ENCODE peak calls at places on chromosomes 6 and 20, in six cellular contexts. One of them, this sample, is unnamed.

GRCh38 chr6:28269492-28269891 is 2.5 kb downstream of the ZSCAN26 start:
- ATAC-seq in upper lobe of left lung: no peak
- ATAC-seq in A549: no peak
- ATAC-seq in K562: peak; percentile 27
- ATAC-seq in HepG2: no peak
- ATAC-seq in GM12878: no peak
- ATAC-seq in this sample: no peak

GRCh38 chr6:13711384-13711725 is 280 bp downstream of the RANBP9 start:
- ATAC-seq in HepG2: peak; percentile 48
- ATAC-seq in upper lobe of left lung: peak; percentile 71
- ATAC-seq in GM12878: peak; percentile 43
- ATAC-seq in A549: peak; percentile 83
- ATAC-seq in K562: peak; percentile 45
- ATAC-seq in this sample: peak; percentile 61

GRCh38 chr20:62822788-62823651 is 6.2 kb downstream of the COL9A3 start:
- ATAC-seq in K562: peak; percentile 89
- ATAC-seq in HepG2: peak; percentile 61
- ATAC-seq in A549: peak; percentile 51
- ATAC-seq in GM12878: peak; percentile 88
- ATAC-seq in upper lobe of left lung: no peak
- ATAC-seq in this sample: no peak

GRCh38 chr20:35662541-35662940 is 2.2 kb downstream of the CPNE1 start:
- ATAC-seq in K562: no peak
- ATAC-seq in A549: no peak
- ATAC-seq in HepG2: no peak
- ATAC-seq in GM12878: no peak
- ATAC-seq in upper lobe of left lung: no peak
- ATAC-seq in this sample: no peak

GRCh38 chr6:15359335-15359862 is 113.5 kb downstream of the JARID2 start:
- ATAC-seq in HepG2: no peak
- ATAC-seq in A549: no peak
- ATAC-seq in GM12878: peak; percentile 75
- ATAC-seq in upper lobe of left lung: no peak
- ATAC-seq in K562: no peak
- ATAC-seq in this sample: no peak

GRCh38 chr6:34475167-34476047 is 9.5 kb downstream of the PACSIN1 start:
- ATAC-seq in HepG2: no peak
- ATAC-seq in K562: peak; percentile 24
- ATAC-seq in upper lobe of left lung: no peak
- ATAC-seq in A549: no peak
- ATAC-seq in GM12878: no peak
- ATAC-seq in this sample: no peak

GRCh38 chr6:81606965-81607381 is 145.5 kb downstream of the TENT5A start:
- ATAC-seq in upper lobe of left lung: no peak
- ATAC-seq in A549: no peak
- ATAC-seq in K562: no peak
- ATAC-seq in HepG2: no peak
- ATAC-seq in GM12878: no peak
- ATAC-seq in this sample: no peak

GRCh38 chr6:52546192-52546591 is 30.7 kb downstream of the TRAM2 start:
- ATAC-seq in A549: no peak
- ATAC-seq in GM12878: peak; percentile 88
- ATAC-seq in upper lobe of left lung: no peak
- ATAC-seq in K562: no peak
- ATAC-seq in HepG2: no peak
- ATAC-seq in this sample: no peak

GRCh38 chr20:32621071-32621913 is 36.2 kb upstream of the NOL4L start:
- ATAC-seq in HepG2: no peak
- ATAC-seq in upper lobe of left lung: no peak
- ATAC-seq in GM12878: no peak
- ATAC-seq in K562: peak; percentile 83
- ATAC-seq in A549: no peak
- ATAC-seq in this sample: peak; percentile 66

GRCh38 chr20:58001381-58001780 is 227.1 kb downstream of the ANKRD60 start:
- ATAC-seq in A549: no peak
- ATAC-seq in GM12878: no peak
- ATAC-seq in upper lobe of left lung: peak; percentile 34
- ATAC-seq in K562: no peak
- ATAC-seq in HepG2: peak; percentile 37
- ATAC-seq in this sample: peak; percentile 24

GRCh38 chr6:17281100-17281496 is at the start of gene RBM24:
- ATAC-seq in K562: no peak
- ATAC-seq in HepG2: peak; percentile 79
- ATAC-seq in upper lobe of left lung: peak; percentile 79
- ATAC-seq in GM12878: no peak
- ATAC-seq in A549: peak; percentile 78
- ATAC-seq in this sample: peak; percentile 69

GRCh38 chr20:43541214-43541613 is 17.6 kb upstream of the SGK2 start:
- ATAC-seq in A549: no peak
- ATAC-seq in HepG2: no peak
- ATAC-seq in GM12878: no peak
- ATAC-seq in K562: no peak
- ATAC-seq in upper lobe of left lung: no peak
- ATAC-seq in this sample: no peak

GRCh38 chr6:152981989-152982767 is 663 bp downstream of the FBXO5 start:
- ATAC-seq in GM12878: peak; percentile 2
- ATAC-seq in K562: peak; percentile 26
- ATAC-seq in upper lobe of left lung: no peak
- ATAC-seq in A549: peak; percentile 26
- ATAC-seq in HepG2: peak; percentile 10
- ATAC-seq in this sample: no peak

GRCh38 chr20:36030143-36030542 is 61.8 kb downstream of the CNBD2 start:
- ATAC-seq in HepG2: no peak
- ATAC-seq in GM12878: no peak
- ATAC-seq in K562: no peak
- ATAC-seq in upper lobe of left lung: no peak
- ATAC-seq in A549: peak; percentile 10
- ATAC-seq in this sample: no peak

GRCh38 chr6:138105880-138106664 is 1.1 kb downstream of the PERP start:
- ATAC-seq in GM12878: no peak
- ATAC-seq in HepG2: no peak
- ATAC-seq in K562: no peak
- ATAC-seq in A549: no peak
- ATAC-seq in upper lobe of left lung: no peak
- ATAC-seq in this sample: no peak

GRCh38 chr6:89970072-89970471 is 75.8 kb downstream of the GJA10 start:
- ATAC-seq in GM12878: peak; percentile 39
- ATAC-seq in K562: no peak
- ATAC-seq in A549: peak; percentile 77
- ATAC-seq in HepG2: peak; percentile 49
- ATAC-seq in upper lobe of left lung: no peak
- ATAC-seq in this sample: no peak

GRCh38 chr20:35146299-35146921 is 726 bp downstream of the EDEM2 start:
- ATAC-seq in upper lobe of left lung: peak; percentile 54
- ATAC-seq in A549: peak; percentile 70
- ATAC-seq in HepG2: peak; percentile 79
- ATAC-seq in GM12878: peak; percentile 34
- ATAC-seq in K562: peak; percentile 65
- ATAC-seq in this sample: no peak

GRCh38 chr6:158313989-158314388 is 1.7 kb downstream of the TULP4 start:
- ATAC-seq in HepG2: no peak
- ATAC-seq in K562: peak; percentile 53
- ATAC-seq in GM12878: peak; percentile 86
- ATAC-seq in upper lobe of left lung: peak; percentile 73
- ATAC-seq in A549: no peak
- ATAC-seq in this sample: no peak

GRCh38 chr20:1171461-1172093 is 13.2 kb downstream of the TMEM74B start:
- ATAC-seq in HepG2: peak; percentile 30
- ATAC-seq in A549: no peak
- ATAC-seq in upper lobe of left lung: no peak
- ATAC-seq in GM12878: no peak
- ATAC-seq in K562: peak; percentile 86
- ATAC-seq in this sample: no peak

GRCh38 chr6:4153514-4153985 is 18.2 kb upstream of the ECI2 start:
- ATAC-seq in GM12878: no peak
- ATAC-seq in HepG2: no peak
- ATAC-seq in K562: no peak
- ATAC-seq in upper lobe of left lung: no peak
- ATAC-seq in A549: no peak
- ATAC-seq in this sample: no peak

GRCh38 chr6:14881399-14881798 is 364.5 kb upstream of the JARID2 start:
- ATAC-seq in HepG2: no peak
- ATAC-seq in upper lobe of left lung: peak; percentile 75
- ATAC-seq in K562: no peak
- ATAC-seq in A549: no peak
- ATAC-seq in GM12878: no peak
- ATAC-seq in this sample: no peak

GRCh38 chr20:47727909-47728361 is 57.3 kb downstream of the SULF2 start:
- ATAC-seq in HepG2: no peak
- ATAC-seq in upper lobe of left lung: peak; percentile 9
- ATAC-seq in K562: no peak
- ATAC-seq in GM12878: no peak
- ATAC-seq in A549: no peak
- ATAC-seq in this sample: peak; percentile 1

GRCh38 chr6:145151624-145152023 is 583.7 kb downstream of the EPM2A start:
- ATAC-seq in HepG2: no peak
- ATAC-seq in GM12878: no peak
- ATAC-seq in upper lobe of left lung: no peak
- ATAC-seq in A549: no peak
- ATAC-seq in K562: no peak
- ATAC-seq in this sample: no peak

DNA sequence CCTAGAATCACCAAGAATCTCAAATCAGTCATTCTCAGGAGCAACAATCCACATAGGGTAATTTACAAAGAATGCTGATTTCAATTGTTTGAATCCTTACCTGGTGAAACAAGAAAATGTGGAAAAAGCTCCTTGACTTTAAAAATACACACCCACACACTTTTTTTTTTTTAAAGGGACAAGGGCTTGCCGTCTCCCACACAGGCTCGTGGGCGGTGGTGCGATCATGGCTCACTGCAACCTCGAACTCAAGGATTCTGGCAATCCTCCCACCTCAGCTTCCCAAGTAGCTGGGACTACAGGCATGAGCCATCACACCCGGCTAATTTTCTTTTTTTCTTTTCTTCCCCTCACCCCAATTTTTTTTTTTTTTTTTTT is 30.7 kb downstream of the PARD6B start:
- ATAC-seq in GM12878: no peak
- ATAC-seq in upper lobe of left lung: peak; percentile 37
- ATAC-seq in HepG2: no peak
- ATAC-seq in A549: peak; percentile 46
- ATAC-seq in K562: peak; percentile 38
- ATAC-seq in this sample: no peak
- TF ChIP-seq POLR2A in GM12878: no peak
- TF ChIP-seq POLR2A in upper lobe of left lung: no peak
- TF ChIP-seq POLR2A in HepG2: no peak
- TF ChIP-seq POLR2A in A549: no peak
- TF ChIP-seq POLR2A in K562: no peak
- TF ChIP-seq POLR2A in this sample: no peak

DNA sequence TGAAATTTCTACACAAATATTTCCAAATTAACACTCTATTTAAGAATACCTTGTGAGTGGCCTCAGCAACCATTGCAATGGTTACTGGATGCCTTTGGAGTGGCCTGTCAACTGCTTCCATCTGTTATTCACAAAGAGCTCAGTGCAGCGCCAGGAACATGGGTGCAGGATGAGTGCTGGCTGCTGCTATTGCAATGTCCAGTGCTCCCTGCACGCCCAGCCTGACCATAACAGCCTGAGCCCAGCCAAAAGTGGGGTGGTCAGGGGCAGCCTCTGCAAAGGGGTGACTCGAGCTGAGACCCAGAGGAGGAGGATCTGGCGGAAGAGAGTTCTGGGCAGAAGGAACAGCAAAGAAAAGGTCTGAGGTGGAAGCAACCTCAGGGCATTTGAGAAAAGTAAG is 18.4 kb downstream of the CASS4 start:
- ATAC-seq in HepG2: no peak
- ATAC-seq in upper lobe of left lung: peak; percentile 34
- ATAC-seq in A549: no peak
- ATAC-seq in K562: no peak
- ATAC-seq in GM12878: no peak
- ATAC-seq in this sample: no peak
- H3K4me1 ChIP-seq in HepG2: no peaks in the 10 kb centered on the region
- H3K4me1 ChIP-seq in upper lobe of left lung: peaks cover 28% of the 10 kb centered on the region
- H3K4me1 ChIP-seq in A549: no peaks in the 10 kb centered on the region
- H3K4me1 ChIP-seq in K562: peaks cover 49% of the 10 kb centered on the region
- H3K4me1 ChIP-seq in GM12878: peaks cover 10% of the 10 kb centered on the region
- H3K4me1 ChIP-seq in this sample: peaks cover 53% of the 10 kb centered on the region

GRCh38 chr6:133108377-133108776 is 132.8 kb upstream of the EYA4 start:
- ATAC-seq in upper lobe of left lung: no peak
- ATAC-seq in GM12878: no peak
- ATAC-seq in HepG2: no peak
- ATAC-seq in K562: no peak
- ATAC-seq in A549: no peak
- ATAC-seq in this sample: no peak
- TF ChIP-seq EP300 in upper lobe of left lung: no peak
- TF ChIP-seq EP300 in GM12878: no peak
- TF ChIP-seq EP300 in HepG2: no peak
- TF ChIP-seq EP300 in K562: no peak
- TF ChIP-seq EP300 in A549: no peak
- TF ChIP-seq EP300 in this sample: no peak

DNA sequence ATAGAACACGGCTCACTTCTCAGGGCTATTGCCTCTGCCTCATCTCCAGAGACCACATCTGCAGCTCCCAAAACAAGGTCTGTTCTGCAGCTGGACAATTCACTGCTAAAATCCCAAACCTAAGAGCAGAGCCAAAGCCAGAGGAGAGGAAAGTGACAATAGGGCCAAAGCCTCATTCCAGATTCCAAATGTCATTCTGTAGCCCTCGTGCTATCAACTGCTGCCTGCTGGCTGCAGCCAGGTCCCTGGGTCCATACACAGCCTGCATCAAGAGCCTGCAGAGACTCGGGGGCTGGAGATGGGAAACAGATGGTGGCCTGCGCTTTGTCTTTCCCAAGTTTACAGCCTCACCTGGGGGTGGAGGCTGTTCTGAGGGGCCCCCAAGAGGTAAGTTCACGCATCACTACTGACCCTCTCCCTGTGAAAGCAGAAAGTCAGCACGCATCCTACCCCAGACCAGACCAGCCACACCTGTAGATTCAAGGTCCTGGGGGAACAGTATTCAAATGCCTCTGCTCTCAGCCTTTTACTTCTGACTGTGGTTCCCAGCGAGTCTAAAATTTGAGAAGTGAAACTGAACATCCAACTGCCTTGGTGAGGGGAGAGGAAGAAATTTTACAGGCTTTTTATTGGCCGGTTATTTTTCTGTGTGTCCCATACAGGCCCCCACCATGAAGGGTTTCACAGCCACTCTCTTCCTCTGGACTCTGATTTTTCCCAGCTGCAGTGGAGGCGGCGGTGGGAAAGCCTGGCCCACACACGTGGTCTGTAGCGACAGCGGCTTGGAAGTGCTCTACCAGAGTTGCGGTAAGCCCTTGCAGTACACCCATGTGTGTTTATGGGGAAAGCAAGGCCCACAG is at the start of gene LY86:
- ATAC-seq in HepG2: no peak
- ATAC-seq in A549: no peak
- ATAC-seq in GM12878: peak; percentile 54
- ATAC-seq in upper lobe of left lung: peak; percentile 36
- ATAC-seq in K562: no peak
- ATAC-seq in this sample: peak; percentile 23
- TF ChIP-seq POLR2A in HepG2: no peak
- TF ChIP-seq POLR2A in A549: no peak
- TF ChIP-seq POLR2A in GM12878: peak; percentile 77
- TF ChIP-seq POLR2A in upper lobe of left lung: peak; percentile 22
- TF ChIP-seq POLR2A in K562: no peak
- TF ChIP-seq POLR2A in this sample: no peak

This sample was measured in gastroesophageal sphincter.